ENCODE peak calls at places on chromosome 21, in six cellular contexts. W, L, E, C, F and M are unnamed samples.

GRCh38 chr21:34037446-34037845 is 35.9 kb upstream of the MRPS6 start:
- DNase-seq in L (no peak), E (no peak), C (no peak), W (no peak), F (no peak), M (peak; percentile 78)

GRCh38 chr21:34166468-34166867 is 93.1 kb downstream of the MRPS6 start:
- DNase-seq in L (no peak), C (no peak), F (no peak), W (no peak), E (no peak), M (no peak)

GRCh38 chr21:45997495-45998275 is 16.1 kb downstream of the COL6A1 start:
- DNase-seq in F (no peak), E (peak; percentile 23), W (peak; percentile 14), C (no peak), L (no peak), M (no peak)

GRCh38 chr21:16287060-16287459 is 557.3 kb downstream of the USP25 start:
- DNase-seq in F (no peak), E (no peak), C (no peak), W (no peak), L (no peak), M (no peak)

GRCh38 chr21:43303240-43304178 is 123.4 kb downstream of the SIK1 start:
- DNase-seq in W (peak; percentile 10), F (no peak), C (no peak), E (peak; percentile 60), L (no peak), M (no peak)

GRCh38 chr21:42567181-42567560 is 53.5 kb downstream of the SLC37A1 start:
- DNase-seq in E (no peak), L (no peak), W (peak; percentile 4), F (no peak), C (no peak), M (no peak)

GRCh38 chr21:21813934-21814333 is 815.7 kb downstream of the NCAM2 start:
- DNase-seq in C (no peak), F (no peak), E (no peak), W (no peak), L (no peak), M (no peak)

GRCh38 chr21:39125752-39126485 is 57.3 kb downstream of the PSMG1 start:
- DNase-seq in L (peak; percentile 55), F (peak; percentile 80), C (peak; percentile 64), E (peak; percentile 60), W (peak; percentile 46), M (peak; percentile 75)

GRCh38 chr21:28943631-28944030 is 49.0 kb downstream of the LTN1 start:
- DNase-seq in E (no peak), W (no peak), L (no peak), C (no peak), F (no peak), M (peak; percentile 25)

GRCh38 chr21:41564871-41565281 is 56.9 kb upstream of the TMPRSS2 start:
- DNase-seq in E (no peak), W (no peak), L (no peak), C (no peak), F (no peak), M (peak; percentile 56)